ENCODE peak calls at places on chromosomes 7 and 10, in eight cellular contexts. B, G, D, A, Y, C, N and K are unnamed samples.

GRCh38 chr7:92691578-92691977 is 101.4 kb upstream of the FAM133B start:
- DNase-seq in N (no peak), C (no peak), G (no peak), A (no peak), Y (no peak), B (no peak), D (no peak), K (peak)

GRCh38 chr10:111007486-111007885 is 69.3 kb upstream of the ADRA2A start:
- DNase-seq in B (no peak), Y (no peak), D (no peak), G (no peak), C (no peak), A (no peak), N (no peak), K (no peak)

GRCh38 chr7:148527717-148528168 is 62.8 kb upstream of the C7orf33 start:
- DNase-seq in Y (peak), A (peak), G (peak), N (no peak), B (no peak), D (peak), C (peak), K (peak)

GRCh38 chr10:44801383-44802327 is 109.5 kb upstream of the TMEM72 start:
- DNase-seq in G (no peak), B (no peak), C (no peak), Y (no peak), D (no peak), A (peak), N (peak), K (peak)

GRCh38 chr10:8726087-8726486 is 671.6 kb downstream of the GATA3 start:
- DNase-seq in C (no peak), G (no peak), A (no peak), N (no peak), B (no peak), Y (no peak), D (no peak), K (no peak)

GRCh38 chr10:117271427-117271826 is 30.5 kb downstream of the SLC18A2 start:
- DNase-seq in N (no peak), G (no peak), Y (no peak), D (no peak), A (no peak), C (no peak), B (no peak), K (peak)

GRCh38 chr7:31805209-31805818 is 118.3 kb downstream of the PPP1R17 start:
- DNase-seq in Y (no peak), B (no peak), N (no peak), G (no peak), C (no peak), D (no peak), A (no peak), K (no peak)

GRCh38 chr10:59388577-59388976 is 26.2 kb upstream of the FAM13C start:
- DNase-seq in Y (no peak), B (no peak), C (no peak), A (no peak), D (no peak), G (no peak), N (no peak), K (no peak)

GRCh38 chr7:19352271-19352670 is 207.1 kb upstream of the FERD3L start:
- DNase-seq in A (no peak), N (no peak), Y (no peak), C (no peak), D (no peak), G (no peak), B (no peak), K (no peak)

GRCh38 chr10:95246582-95247051 is 44.2 kb downstream of the PDLIM1 start:
- DNase-seq in C (peak), Y (peak), N (peak), B (no peak), A (no peak), G (no peak), D (peak), K (peak)

GRCh38 chr7:92612501-92612900 is 22.3 kb upstream of the FAM133B start:
- DNase-seq in B (no peak), A (no peak), Y (no peak), N (no peak), D (no peak), G (no peak), C (no peak), K (no peak)

GRCh38 chr7:123797673-123798526 is 47.1 kb upstream of the HYAL4 start:
- DNase-seq in N (no peak), C (no peak), G (no peak), D (no peak), B (no peak), Y (peak), A (peak), K (peak)

GRCh38 chr7:69860486-69860885 is 262.2 kb downstream of the AUTS2 start:
- DNase-seq in C (no peak), A (no peak), B (no peak), D (no peak), G (no peak), N (no peak), Y (no peak), K (no peak)

GRCh38 chr7:123070702-123071286 is 75.3 kb upstream of the TAS2R16 start:
- DNase-seq in B (no peak), N (no peak), G (no peak), Y (peak), A (peak), C (no peak), D (no peak), K (no peak)

GRCh38 chr7:154690411-154690810 is 312.5 kb downstream of the PAXIP1 start:
- DNase-seq in N (no peak), Y (no peak), A (no peak), D (no peak), B (no peak), G (no peak), C (no peak), K (no peak)

GRCh38 chr10:132231656-132232552 is 45.2 kb downstream of the DPYSL4 start:
- DNase-seq in B (no peak), Y (no peak), A (no peak), C (no peak), N (no peak), G (no peak), D (no peak), K (no peak)

GRCh38 chr10:107166378-107166777 is 1.9 kb upstream of the SORCS1 start:
- DNase-seq in C (no peak), N (no peak), D (no peak), B (no peak), Y (peak), A (no peak), G (no peak), K (no peak)

GRCh38 chr7:142593106-142593505 is 156.2 kb upstream of the PRSS1 start:
- DNase-seq in Y (no peak), C (no peak), A (no peak), B (no peak), D (no peak), G (no peak), N (no peak), K (no peak)

GRCh38 chr7:761631-762030 is 34.5 kb upstream of the PRKAR1B start:
- DNase-seq in Y (no peak), N (no peak), G (no peak), D (no peak), A (no peak), C (no peak), B (no peak), K (no peak)

GRCh38 chr7:20244334-20244733 is 27.1 kb upstream of the MACC1 start:
- DNase-seq in D (no peak), N (no peak), C (no peak), A (no peak), Y (no peak), B (no peak), G (no peak), K (no peak)

GRCh38 chr10:110530131-110530831 is 32.6 kb downstream of the DUSP5 start:
- DNase-seq in A (peak), N (peak), G (no peak), C (no peak), D (peak), Y (peak), B (no peak), K (peak)

GRCh38 chr7:113026941-113027340 is 59.7 kb downstream of the GPR85 start:
- DNase-seq in G (no peak), D (no peak), N (no peak), A (no peak), B (no peak), C (no peak), Y (no peak), K (no peak)

GRCh38 chr7:13457790-13458189 is 531.7 kb downstream of the ETV1 start:
- DNase-seq in C (no peak), B (peak), A (no peak), G (no peak), N (no peak), D (no peak), Y (no peak), K (no peak)

GRCh38 chr10:62052276-62052675 is 150.8 kb downstream of the ARID5B start:
- DNase-seq in Y (no peak), B (no peak), D (no peak), A (no peak), G (no peak), N (no peak), C (no peak), K (no peak)

GRCh38 chr10:12547301-12547771 is 198.0 kb downstream of the CAMK1D start:
- DNase-seq in B (no peak), N (no peak), D (no peak), C (no peak), G (no peak), Y (no peak), A (no peak), K (no peak)

GRCh38 chr7:157490465-157490912 is 153.7 kb downstream of the DNAJB6 start:
- DNase-seq in D (peak), G (no peak), Y (no peak), N (no peak), B (no peak), C (peak), A (peak), K (peak)

GRCh38 chr7:11026452-11027359 is 53.0 kb downstream of the PHF14 start:
- DNase-seq in A (no peak), G (no peak), B (no peak), C (no peak), N (no peak), D (no peak), Y (no peak), K (no peak)

GRCh38 chr7:116687801-116688201 is 15.8 kb downstream of the MET start:
- DNase-seq in B (no peak), D (no peak), A (peak), G (no peak), N (no peak), Y (no peak), C (no peak), K (peak)

GRCh38 chr7:29156798-29157461 is 10.6 kb upstream of the CPVL start:
- DNase-seq in C (no peak), B (no peak), G (no peak), D (no peak), Y (peak), N (no peak), A (no peak), K (no peak)

GRCh38 chr7:7641129-7641663 is 644 bp downstream of the UMAD1 start:
- DNase-seq in A (no peak), G (no peak), Y (peak), N (no peak), C (no peak), D (no peak), B (no peak), K (no peak)

GRCh38 chr10:122504551-122504950 is 43.2 kb downstream of the HTRA1 start:
- DNase-seq in Y (no peak), B (peak), A (peak), G (peak), C (no peak), D (no peak), N (peak), K (peak)

GRCh38 chr7:67423058-67423457 is 426.4 kb downstream of the TYW1 start:
- DNase-seq in D (no peak), A (no peak), N (no peak), Y (no peak), C (no peak), G (no peak), B (no peak), K (no peak)

GRCh38 chr10:93813507-93814465 is 56.0 kb downstream of the LGI1 start:
- DNase-seq in G (peak), D (no peak), Y (peak), N (peak), C (peak), A (peak), B (peak), K (peak)

GRCh38 chr10:97551271-97551670 is 21.3 kb upstream of the ANKRD2 start:
- DNase-seq in C (no peak), Y (no peak), N (no peak), A (no peak), D (no peak), G (no peak), B (no peak), K (no peak)

GRCh38 chr7:154832557-154833138 is 170.3 kb downstream of the PAXIP1 start:
- DNase-seq in Y (peak), A (peak), B (no peak), G (no peak), C (no peak), D (no peak), N (no peak), K (no peak)

GRCh38 chr7:83478601-83479000 is 170.3 kb downstream of the SEMA3E start:
- DNase-seq in N (no peak), D (no peak), B (no peak), C (no peak), Y (no peak), A (no peak), G (no peak), K (no peak)

GRCh38 chr7:784971-785370 is 47.3 kb upstream of the SUN1 start:
- DNase-seq in C (no peak), B (no peak), D (no peak), A (no peak), G (no peak), Y (no peak), N (no peak), K (no peak)